ENCODE peak calls at places on chromosomes 2 and 18, in four cellular contexts. M, V, X and K are unnamed samples.

GRCh38 chr2:16713011-16713423 is 47.4 kb upstream of the CYRIA start:
- DNase-seq in X (no peak), M (no peak), V (no peak), K (peak)

GRCh38 chr2:42386684-42387083 is 25.7 kb upstream of the COX7A2L start:
- DNase-seq in M (no peak), V (no peak), X (peak), K (no peak)

GRCh38 chr2:156338578-156338977 is 6.1 kb upstream of the NR4A2 start:
- DNase-seq in M (no peak), X (no peak), V (no peak), K (no peak)

GRCh38 chr2:148828941-148829340 is 46.1 kb upstream of the KIF5C start:
- DNase-seq in V (no peak), M (no peak), X (no peak), K (no peak)

GRCh38 chr18:50072146-50072545 is 122.8 kb downstream of the MYO5B start:
- DNase-seq in M (no peak), V (no peak), X (no peak), K (no peak)

GRCh38 chr2:147173186-147173575 is 671.6 kb upstream of the ACVR2A start:
- DNase-seq in M (no peak), X (peak), V (no peak), K (no peak)

GRCh38 chr2:135198481-135198880 is 146.4 kb downstream of the RAB3GAP1 start:
- DNase-seq in M (no peak), X (no peak), V (no peak), K (no peak)

GRCh38 chr18:5417342-5417741 is 121.8 kb upstream of the ZBTB14 start:
- DNase-seq in M (no peak), V (peak), X (no peak), K (peak)

GRCh38 chr2:95273911-95274290 is 348 bp upstream of the PROM2 start:
- DNase-seq in M (no peak), V (peak), X (no peak), K (no peak)

GRCh38 chr2:237691908-237692600 is 64.7 kb downstream of the LRRFIP1 start:
- DNase-seq in V (peak), M (peak), X (peak), K (peak)

GRCh38 chr2:196160101-196160500 is 11.3 kb downstream of the STK17B start:
- DNase-seq in M (no peak), V (no peak), X (peak), K (no peak)

GRCh38 chr2:223860809-223861738 is 23.7 kb upstream of the AP1S3 start:
- DNase-seq in V (no peak), M (no peak), X (peak), K (no peak)

GRCh38 chr2:134773372-134774073 is 54.7 kb upstream of the TMEM163 start:
- DNase-seq in V (no peak), X (no peak), M (no peak), K (no peak)

GRCh38 chr2:128604045-128604444 is 285.4 kb upstream of the HS6ST1 start:
- DNase-seq in V (peak), X (no peak), M (peak), K (no peak)

GRCh38 chr2:122236152-122236892 is 480.9 kb downstream of the TSN start:
- DNase-seq in X (peak), M (peak), V (no peak), K (no peak)

GRCh38 chr2:200752332-200752731 is 59.4 kb upstream of the BZW1 start:
- DNase-seq in M (no peak), V (no peak), X (no peak), K (no peak)

GRCh38 chr2:179201884-179202283 is 62.7 kb downstream of the SESTD1 start:
- DNase-seq in V (no peak), X (no peak), M (no peak), K (no peak)

GRCh38 chr2:120480903-120481445 is 135.0 kb downstream of the INHBB start:
- DNase-seq in V (no peak), X (no peak), M (peak), K (no peak)

GRCh38 chr18:24937624-24938285 is 414.2 kb downstream of the ZNF521 start:
- DNase-seq in X (no peak), M (no peak), V (no peak), K (no peak)

GRCh38 chr2:215870088-215870490 is 143.3 kb downstream of the MREG start:
- DNase-seq in V (no peak), M (no peak), X (peak), K (no peak)

GRCh38 chr18:75896865-75897264 is 469.4 kb upstream of the SMIM21 start:
- DNase-seq in M (no peak), X (peak), V (no peak), K (no peak)

GRCh38 chr18:23992119-23992940 is 22.2 kb upstream of the TTC39C start:
- DNase-seq in V (no peak), M (no peak), X (peak), K (no peak)

GRCh38 chr2:60775048-60775639 is 19.1 kb downstream of the PAPOLG start:
- DNase-seq in M (no peak), V (no peak), X (no peak), K (no peak)

GRCh38 chr2:27811768-27812167 is 40.2 kb downstream of the MRPL33 start:
- DNase-seq in X (no peak), M (no peak), V (no peak), K (no peak)

GRCh38 chr2:62243983-62244382 is 48.1 kb downstream of the B3GNT2 start:
- DNase-seq in V (no peak), M (no peak), X (no peak), K (no peak)

GRCh38 chr2:218368621-218369153 is 12.0 kb downstream of the CATIP start:
- DNase-seq in X (no peak), V (no peak), M (no peak), K (no peak)

GRCh38 chr2:239312081-239312501 is 88.7 kb downstream of the HDAC4 start:
- DNase-seq in X (no peak), V (peak), M (peak), K (no peak)